ENCODE peak calls at places on chromosomes 3 and 15, in seven cellular contexts. F is WTC11, V is cardiac fibroblast, T is GM04504, M is fibroblast of lung, H is MM.1S, J is testis. A is an unnamed sample.

GRCh38 chr3:185353823-185354614 is 8.9 kb upstream of the MAP3K13 start:
- DNase-seq in F (peak), V (peak), T (no peak), M (peak), H (peak), J (peak), A (peak)

GRCh38 chr15:25812073-25812472 is 51.1 kb downstream of the ATP10A start:
- DNase-seq in F (no peak), V (no peak), T (no peak), M (no peak), H (no peak), J (no peak), A (no peak)

GRCh38 chr15:59388670-59389069 is 16.0 kb upstream of the MYO1E start:
- DNase-seq in F (no peak), V (peak), T (no peak), M (peak), H (no peak), J (no peak), A (peak)

GRCh38 chr3:128490650-128491070 is 2.3 kb downstream of the GATA2 start:
- DNase-seq in F (no peak), V (no peak), T (no peak), M (peak), H (no peak), J (no peak), A (no peak)

GRCh38 chr3:138943724-138944131 is 3.2 kb downstream of the FOXL2 start:
- DNase-seq in F (no peak), V (no peak), T (no peak), M (peak), H (no peak), J (no peak), A (no peak)

GRCh38 chr3:52289338-52289746 is 1.7 kb downstream of the GLYCTK start:
- DNase-seq in F (no peak), V (no peak), T (no peak), M (no peak), H (no peak), J (no peak), A (no peak)

GRCh38 chr3:32334675-32335074 is 57.0 kb upstream of the CMTM7 start:
- DNase-seq in F (peak), V (peak), T (no peak), M (no peak), H (no peak), J (no peak), A (no peak)

GRCh38 chr3:186746008-186746407 is 28.8 kb downstream of the KNG1 start:
- DNase-seq in F (peak), V (peak), T (peak), M (peak), H (no peak), J (peak), A (peak)

GRCh38 chr3:43584043-43584826 is 37.6 kb downstream of the ANO10 start:
- DNase-seq in F (no peak), V (no peak), T (no peak), M (peak), H (no peak), J (no peak), A (peak)

GRCh38 chr3:71629289-71630252 is 46.0 kb upstream of the FOXP1 start:
- DNase-seq in F (no peak), V (peak), T (peak), M (peak), H (no peak), J (peak), A (peak)

GRCh38 chr15:85689729-85690128 is 105.0 kb downstream of the KLHL25 start:
- DNase-seq in F (peak), V (peak), T (no peak), M (peak), H (peak), J (peak), A (peak)

GRCh38 chr3:147371771-147372340 is 34.5 kb downstream of the ZIC4 start:
- DNase-seq in F (no peak), V (no peak), T (no peak), M (no peak), H (no peak), J (no peak), A (no peak)

GRCh38 chr15:41690636-41691035 is 30.4 kb downstream of the MGA start:
- DNase-seq in F (no peak), V (no peak), T (no peak), M (no peak), H (no peak), J (no peak), A (no peak)

GRCh38 chr15:38005949-38006800 is 71.7 kb downstream of the TMCO5A start:
- DNase-seq in F (no peak), V (no peak), T (no peak), M (no peak), H (no peak), J (peak), A (peak)

GRCh38 chr3:148389916-148390315 is 307.8 kb upstream of the AGTR1 start:
- DNase-seq in F (no peak), V (no peak), T (no peak), M (peak), H (no peak), J (no peak), A (peak)

GRCh38 chr3:61181874-61182273 is 69.4 kb downstream of the FHIT start:
- DNase-seq in F (no peak), V (peak), T (no peak), M (peak), H (no peak), J (no peak), A (no peak)

GRCh38 chr3:1469687-1470086 is 376.9 kb downstream of the CNTN6 start:
- DNase-seq in F (no peak), V (no peak), T (no peak), M (no peak), H (no peak), J (no peak), A (no peak)

GRCh38 chr15:79455943-79456342 is 23.8 kb downstream of the MINAR1 start:
- DNase-seq in F (no peak), V (no peak), T (no peak), M (no peak), H (no peak), J (no peak), A (no peak)

A was measured in foreskin fibroblast.